ENCODE peak calls at places on chromosomes 11 and 22, in seven cellular contexts. One of them, this sample, is unnamed.

GRCh38 chr11:6319879-6320410 is 356 bp downstream of the CAVIN3 start:
- DNase-seq in SK-N-SH: peak; percentile 35
- DNase-seq in HCT116: peak; percentile 76
- DNase-seq in H1: no peak
- DNase-seq in K562: peak; percentile 26
- DNase-seq in GM12878: no peak
- DNase-seq in HepG2: no peak
- DNase-seq in this sample: no peak

GRCh38 chr11:15577519-15577918 is 462.8 kb downstream of the INSC start:
- DNase-seq in K562: no peak
- DNase-seq in H1: no peak
- DNase-seq in HepG2: no peak
- DNase-seq in GM12878: no peak
- DNase-seq in SK-N-SH: no peak
- DNase-seq in HCT116: no peak
- DNase-seq in this sample: no peak

GRCh38 chr11:73308963-73309960 is 1.2 kb downstream of the ARHGEF17 start:
- DNase-seq in H1: no peak
- DNase-seq in HepG2: peak; percentile 92
- DNase-seq in HCT116: peak; percentile 55
- DNase-seq in K562: peak; percentile 35
- DNase-seq in GM12878: no peak
- DNase-seq in SK-N-SH: no peak
- DNase-seq in this sample: peak; percentile 97

GRCh38 chr22:23686416-23687024 is 4.3 kb upstream of the RGL4 start:
- DNase-seq in SK-N-SH: no peak
- DNase-seq in H1: no peak
- DNase-seq in HepG2: no peak
- DNase-seq in GM12878: no peak
- DNase-seq in HCT116: no peak
- DNase-seq in K562: no peak
- DNase-seq in this sample: no peak

GRCh38 chr11:60831501-60832079 is 10.3 kb upstream of the CCDC86 start:
- DNase-seq in H1: no peak
- DNase-seq in HCT116: no peak
- DNase-seq in HepG2: no peak
- DNase-seq in K562: no peak
- DNase-seq in SK-N-SH: peak; percentile 51
- DNase-seq in GM12878: no peak
- DNase-seq in this sample: no peak

GRCh38 chr11:119056397-119056999 is 507 bp downstream of the HYOU1 start:
- DNase-seq in HCT116: no peak
- DNase-seq in H1: no peak
- DNase-seq in SK-N-SH: peak; percentile 78
- DNase-seq in K562: peak; percentile 38
- DNase-seq in GM12878: no peak
- DNase-seq in HepG2: no peak
- DNase-seq in this sample: peak; percentile 56

GRCh38 chr11:74185285-74185684 is 14.2 kb downstream of the PPME1 start:
- DNase-seq in GM12878: no peak
- DNase-seq in H1: no peak
- DNase-seq in HCT116: no peak
- DNase-seq in K562: no peak
- DNase-seq in HepG2: no peak
- DNase-seq in SK-N-SH: no peak
- DNase-seq in this sample: no peak

GRCh38 chr11:26743622-26744021 is 21.8 kb upstream of the SLC5A12 start:
- DNase-seq in HCT116: no peak
- DNase-seq in GM12878: peak; percentile 9
- DNase-seq in K562: no peak
- DNase-seq in HepG2: no peak
- DNase-seq in SK-N-SH: no peak
- DNase-seq in H1: no peak
- DNase-seq in this sample: no peak

GRCh38 chr11:27875480-27876208 is 175.4 kb upstream of the BDNF start:
- DNase-seq in GM12878: no peak
- DNase-seq in HCT116: no peak
- DNase-seq in H1: no peak
- DNase-seq in K562: no peak
- DNase-seq in HepG2: no peak
- DNase-seq in SK-N-SH: no peak
- DNase-seq in this sample: no peak

GRCh38 chr11:8839957-8840945 is 70.7 kb upstream of the AKIP1 start:
- DNase-seq in K562: no peak
- DNase-seq in HCT116: no peak
- DNase-seq in GM12878: no peak
- DNase-seq in H1: no peak
- DNase-seq in HepG2: peak; percentile 35
- DNase-seq in SK-N-SH: no peak
- DNase-seq in this sample: no peak

GRCh38 chr11:4919250-4919649 is at the start of gene OR51G2:
- DNase-seq in K562: no peak
- DNase-seq in GM12878: no peak
- DNase-seq in HepG2: no peak
- DNase-seq in H1: no peak
- DNase-seq in HCT116: no peak
- DNase-seq in SK-N-SH: no peak
- DNase-seq in this sample: no peak

GRCh38 chr11:8209208-8209807 is 40.5 kb upstream of the RIC3 start:
- DNase-seq in K562: peak; percentile 67
- DNase-seq in SK-N-SH: no peak
- DNase-seq in H1: no peak
- DNase-seq in GM12878: no peak
- DNase-seq in HCT116: no peak
- DNase-seq in HepG2: no peak
- DNase-seq in this sample: no peak

GRCh38 chr11:37409124-37409523 is 811.1 kb upstream of the RAG2 start:
- DNase-seq in HepG2: no peak
- DNase-seq in K562: no peak
- DNase-seq in H1: no peak
- DNase-seq in HCT116: no peak
- DNase-seq in GM12878: no peak
- DNase-seq in SK-N-SH: no peak
- DNase-seq in this sample: no peak

GRCh38 chr11:38593649-38594048 is 1995.6 kb upstream of the RAG2 start:
- DNase-seq in SK-N-SH: no peak
- DNase-seq in H1: no peak
- DNase-seq in GM12878: no peak
- DNase-seq in HCT116: no peak
- DNase-seq in HepG2: no peak
- DNase-seq in K562: no peak
- DNase-seq in this sample: no peak

GRCh38 chr11:118625036-118625690 is 17.7 kb downstream of the PHLDB1 start:
- DNase-seq in K562: no peak
- DNase-seq in SK-N-SH: no peak
- DNase-seq in GM12878: no peak
- DNase-seq in HepG2: no peak
- DNase-seq in HCT116: no peak
- DNase-seq in H1: no peak
- DNase-seq in this sample: no peak

GRCh38 chr11:129643031-129643721 is 172.5 kb upstream of the TMEM45B start:
- DNase-seq in HepG2: no peak
- DNase-seq in K562: no peak
- DNase-seq in HCT116: no peak
- DNase-seq in SK-N-SH: no peak
- DNase-seq in H1: no peak
- DNase-seq in GM12878: no peak
- DNase-seq in this sample: peak; percentile 73

GRCh38 chr11:129425214-129425613 is 49.6 kb downstream of the BARX2 start:
- DNase-seq in SK-N-SH: no peak
- DNase-seq in H1: no peak
- DNase-seq in HCT116: no peak
- DNase-seq in GM12878: no peak
- DNase-seq in HepG2: no peak
- DNase-seq in K562: no peak
- DNase-seq in this sample: no peak

GRCh38 chr11:113311536-113311935 is 2.8 kb upstream of the TTC12 start:
- DNase-seq in HCT116: no peak
- DNase-seq in HepG2: no peak
- DNase-seq in H1: no peak
- DNase-seq in K562: no peak
- DNase-seq in SK-N-SH: no peak
- DNase-seq in GM12878: no peak
- DNase-seq in this sample: no peak

GRCh38 chr22:23369054-23369685 is 188.9 kb downstream of the BCR start:
- DNase-seq in H1: no peak
- DNase-seq in SK-N-SH: no peak
- DNase-seq in K562: no peak
- DNase-seq in GM12878: no peak
- DNase-seq in HepG2: no peak
- DNase-seq in HCT116: no peak
- DNase-seq in this sample: no peak

DNA sequence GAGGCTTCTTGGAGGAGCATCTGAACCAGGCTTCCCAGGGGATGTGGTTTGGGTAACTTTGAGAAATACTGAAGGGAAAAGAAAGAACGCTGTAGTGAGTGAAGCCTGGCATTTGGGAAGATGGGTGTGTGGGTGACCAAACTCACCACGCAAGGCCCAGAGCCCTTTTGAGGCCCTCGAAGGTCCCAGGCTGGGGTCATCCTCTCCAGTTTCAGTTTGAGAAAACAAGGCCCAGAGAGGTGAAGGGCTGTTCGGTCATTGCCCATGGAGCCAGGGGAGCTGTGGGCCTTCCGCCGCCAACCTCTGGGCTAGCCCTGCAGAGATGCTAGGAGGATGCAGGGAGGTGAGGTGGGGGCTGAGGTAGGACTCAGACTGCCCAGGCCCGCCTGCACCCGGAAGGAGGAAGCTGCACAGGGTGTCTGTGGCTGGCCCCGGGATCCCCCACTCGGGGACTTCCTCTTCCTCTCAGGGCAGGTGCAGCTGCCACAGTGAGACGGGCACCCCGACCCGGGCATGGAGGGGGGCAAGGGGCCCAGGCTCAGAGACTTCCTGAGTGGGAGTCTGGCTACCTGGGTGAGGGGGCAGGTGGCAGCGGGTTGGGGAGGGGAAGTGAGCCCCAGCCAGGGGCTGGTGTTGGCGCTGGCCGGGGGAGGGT is at the start of gene CCDC88B:
- DNase-seq in GM12878: no peak
- DNase-seq in SK-N-SH: no peak
- DNase-seq in K562: no peak
- DNase-seq in HCT116: no peak
- DNase-seq in H1: no peak
- DNase-seq in HepG2: no peak
- DNase-seq in this sample: no peak
- TF ChIP-seq JUND in GM12878: no peak
- TF ChIP-seq JUND in SK-N-SH: no peak
- TF ChIP-seq JUND in K562: no peak
- TF ChIP-seq JUND in HCT116: no peak
- TF ChIP-seq JUND in H1: no peak
- TF ChIP-seq JUND in HepG2: no peak
- TF ChIP-seq JUND in this sample: no peak

GRCh38 chr22:41289681-41290080 is 3.7 kb upstream of the RANGAP1 start:
- DNase-seq in HepG2: no peak
- DNase-seq in GM12878: no peak
- DNase-seq in HCT116: no peak
- DNase-seq in H1: no peak
- DNase-seq in SK-N-SH: no peak
- DNase-seq in K562: no peak
- DNase-seq in this sample: no peak

GRCh38 chr22:41290262-41291221 is 4.6 kb upstream of the RANGAP1 start:
- DNase-seq in K562: no peak
- DNase-seq in SK-N-SH: no peak
- DNase-seq in GM12878: no peak
- DNase-seq in HCT116: no peak
- DNase-seq in HepG2: peak; percentile 64
- DNase-seq in H1: no peak
- DNase-seq in this sample: peak; percentile 25

GRCh38 chr22:41285820-41286638 is at the start of gene RANGAP1:
- DNase-seq in H1: peak; percentile 95
- DNase-seq in K562: peak; percentile 93
- DNase-seq in SK-N-SH: peak; percentile 89
- DNase-seq in GM12878: peak; percentile 98
- DNase-seq in HCT116: peak; percentile 96
- DNase-seq in HepG2: peak; percentile 97
- DNase-seq in this sample: peak; percentile 97

GRCh38 chr22:41286639-41287091 is 678 bp upstream of the RANGAP1 start:
- DNase-seq in SK-N-SH: peak; percentile 26
- DNase-seq in K562: peak; percentile 23
- DNase-seq in H1: no peak
- DNase-seq in HepG2: peak; percentile 60
- DNase-seq in HCT116: no peak
- DNase-seq in GM12878: peak; percentile 39
- DNase-seq in this sample: no peak

GRCh38 chr22:41288245-41288946 is 2.4 kb upstream of the RANGAP1 start:
- DNase-seq in HepG2: peak; percentile 92
- DNase-seq in GM12878: no peak
- DNase-seq in H1: no peak
- DNase-seq in SK-N-SH: no peak
- DNase-seq in HCT116: peak; percentile 74
- DNase-seq in K562: no peak
- DNase-seq in this sample: peak; percentile 83
- TF ChIP-seq JUND in HepG2: peak; percentile 98
- TF ChIP-seq JUND in GM12878: no peak
- TF ChIP-seq JUND in H1: peak; percentile 53
- TF ChIP-seq JUND in SK-N-SH: peak; percentile 60
- TF ChIP-seq JUND in HCT116: peak; percentile 95
- TF ChIP-seq JUND in K562: peak; percentile 90
- TF ChIP-seq JUND in this sample: peak; percentile 93

GRCh38 chr22:27124336-27125023 is 467.1 kb downstream of the MIAT start:
- DNase-seq in HepG2: no peak
- DNase-seq in GM12878: no peak
- DNase-seq in K562: no peak
- DNase-seq in SK-N-SH: no peak
- DNase-seq in H1: no peak
- DNase-seq in HCT116: no peak
- DNase-seq in this sample: no peak
- TF ChIP-seq JUND in HepG2: no peak
- TF ChIP-seq JUND in GM12878: no peak
- TF ChIP-seq JUND in K562: no peak
- TF ChIP-seq JUND in SK-N-SH: no peak
- TF ChIP-seq JUND in H1: no peak
- TF ChIP-seq JUND in HCT116: no peak
- TF ChIP-seq JUND in this sample: no peak

DNA sequence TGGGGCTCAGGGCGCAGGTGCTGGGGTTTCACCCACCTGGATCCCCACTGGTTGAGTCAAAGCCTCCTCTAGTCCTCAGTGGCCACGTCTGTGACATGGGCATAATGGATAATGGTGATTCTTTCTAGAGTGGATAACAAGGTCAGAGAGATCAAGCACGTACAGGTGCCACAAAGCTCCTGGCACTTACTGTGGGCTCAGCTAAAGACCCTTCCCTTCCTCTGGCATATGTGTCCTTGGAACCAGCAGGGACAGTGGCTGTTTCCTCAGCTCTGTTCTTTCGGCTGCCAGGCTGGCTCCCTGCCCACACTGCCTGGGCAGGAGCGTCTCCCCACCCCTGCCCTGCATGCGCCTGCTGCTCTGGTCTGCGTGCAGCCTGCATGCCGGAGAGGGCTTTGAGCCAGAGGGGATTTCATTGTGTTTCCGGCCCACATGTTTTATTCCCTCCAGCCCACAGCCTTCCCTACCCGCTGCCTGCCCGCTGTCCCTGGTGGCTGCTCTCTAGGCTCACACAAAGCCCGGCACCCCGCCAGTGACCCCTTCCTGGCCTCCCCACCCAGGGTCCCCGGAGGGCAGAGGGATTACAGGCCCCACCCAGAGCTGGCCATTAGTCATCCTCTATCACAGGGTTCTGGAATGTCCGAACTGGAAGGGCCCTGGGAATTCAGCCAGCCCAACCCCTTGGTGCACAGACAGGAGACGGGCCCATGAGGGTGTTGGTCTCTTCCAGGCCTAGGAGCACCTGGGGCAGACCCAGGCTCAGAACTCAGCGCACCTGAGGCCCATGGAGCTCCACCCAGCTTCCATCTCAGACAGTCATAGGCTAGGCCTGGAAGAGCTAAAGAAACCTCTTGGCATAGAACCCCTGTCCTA is 55.3 kb upstream of the GCAT start:
- DNase-seq in HepG2: peak; percentile 73
- DNase-seq in HCT116: peak; percentile 92
- DNase-seq in SK-N-SH: peak; percentile 94
- DNase-seq in GM12878: no peak
- DNase-seq in H1: no peak
- DNase-seq in K562: no peak
- DNase-seq in this sample: no peak
- TF ChIP-seq JUND in HepG2: no peak
- TF ChIP-seq JUND in HCT116: no peak
- TF ChIP-seq JUND in SK-N-SH: peak; percentile 81
- TF ChIP-seq JUND in GM12878: no peak
- TF ChIP-seq JUND in H1: no peak
- TF ChIP-seq JUND in K562: no peak
- TF ChIP-seq JUND in this sample: no peak

This sample was measured in T47D.